ENCODE peak calls at places on chromosomes 16 and 17, in five cellular contexts. C is activated T-cell treated with anti-CD3 and anti-CD28 coated beads for 1 hour, F is progenitor cell of endocrine pancreas, D is Peyer's patch, A is GM13977. L is an unnamed sample.

GRCh38 chr16:27174007-27174406 is 29.3 kb upstream of the KDM8 start:
- DNase-seq in C (peak), F (no peak), D (peak), A (no peak), L (no peak)

GRCh38 chr17:63640038-63640437 is 17.8 kb downstream of the MAP3K3 start:
- DNase-seq in C (no peak), F (no peak), D (no peak), A (no peak), L (no peak)

GRCh38 chr16:10836174-10836853 is 17.7 kb upstream of the TVP23A start:
- DNase-seq in C (no peak), F (no peak), D (no peak), A (no peak), L (no peak)

GRCh38 chr16:85522842-85523601 is 90.1 kb upstream of the GSE1 start:
- DNase-seq in C (no peak), F (no peak), D (no peak), A (no peak), L (no peak)

GRCh38 chr17:29145289-29146058 is 34.7 kb downstream of the MYO18A start:
- DNase-seq in C (peak), F (no peak), D (peak), A (peak), L (peak)

GRCh38 chr16:27407158-27407557 is 5.2 kb downstream of the IL21R start:
- DNase-seq in C (no peak), F (no peak), D (no peak), A (no peak), L (no peak)

GRCh38 chr16:90050969-90051368 is 26.2 kb downstream of the PRDM7 start:
- DNase-seq in C (no peak), F (no peak), D (no peak), A (no peak), L (no peak)

GRCh38 chr17:61410555-61411089 is 11.0 kb downstream of the TBX2 start:
- DNase-seq in C (peak), F (peak), D (peak), A (peak), L (no peak)